ENCODE peak calls at places on chromosomes 12 and 14, in eight cellular contexts. P is neural progenitor cell, T is left ventricle myocardium inferior, X is body of pancreas, E is cardiac fibroblast, R is lower lobe of right lung, A is HFF-Myc, G is HCT116. C is an unnamed sample.

GRCh38 chr14:104805941-104806624 is 5.2 kb downstream of the ZBTB42 start:
- DNase-seq in R (no peak), G (no peak), T (no peak), A (no peak), E (no peak), X (no peak), P (no peak), C (no peak)

GRCh38 chr14:36313898-36314297 is 6.5 kb downstream of the MBIP start:
- DNase-seq in R (no peak), X (no peak), P (no peak), T (no peak), G (no peak), E (no peak), A (no peak), C (no peak)

GRCh38 chr14:65101631-65102440 is 481 bp downstream of the MAX start:
- DNase-seq in G (no peak), A (no peak), P (peak; percentile 65), R (peak; percentile 58), T (peak; percentile 23), E (no peak), X (peak; percentile 12), C (no peak)

GRCh38 chr12:91577586-91578539 is 395.2 kb upstream of the DCN start:
- DNase-seq in G (peak; percentile 15), E (peak; percentile 45), T (no peak), X (no peak), P (no peak), A (peak; percentile 3), R (no peak), C (peak; percentile 51)

GRCh38 chr12:52331833-52332232 is 10.6 kb upstream of the KRT83 start:
- DNase-seq in P (no peak), R (no peak), A (no peak), E (no peak), T (no peak), G (no peak), X (no peak), C (no peak)

GRCh38 chr12:92297405-92297804 is 151.8 kb upstream of the BTG1 start:
- DNase-seq in P (no peak), R (no peak), A (no peak), T (no peak), G (no peak), E (no peak), X (no peak), C (no peak)

GRCh38 chr14:76715927-76716200 is 45.4 kb upstream of the VASH1 start:
- DNase-seq in G (no peak), P (no peak), X (no peak), A (no peak), T (no peak), R (no peak), E (no peak), C (no peak)

GRCh38 chr12:6535960-6536847 is 1.9 kb downstream of the GAPDH start:
- DNase-seq in E (no peak), R (no peak), T (no peak), X (no peak), P (no peak), A (no peak), G (no peak), C (no peak)

GRCh38 chr12:9761407-9761736 is 671 bp upstream of the CD69 start:
- DNase-seq in P (no peak), X (no peak), A (no peak), R (no peak), G (no peak), E (no peak), T (no peak), C (no peak)

GRCh38 chr12:87960557-87960956 is 68.6 kb downstream of the C12orf50 start:
- DNase-seq in A (no peak), X (no peak), G (no peak), R (no peak), T (no peak), E (no peak), P (no peak), C (no peak)

GRCh38 chr12:78797201-78797931 is 67.2 kb upstream of the SYT1 start:
- DNase-seq in E (no peak), P (no peak), X (no peak), T (no peak), R (no peak), A (no peak), G (no peak), C (peak; percentile 29)

GRCh38 chr14:52998376-52999010 is 47.6 kb upstream of the FERMT2 start:
- DNase-seq in X (no peak), G (no peak), R (no peak), E (peak; percentile 91), T (no peak), P (no peak), A (no peak), C (peak; percentile 93)

GRCh38 chr14:68938515-68939423 is 40.3 kb downstream of the ACTN1 start:
- DNase-seq in X (peak; percentile 83), E (peak; percentile 53), G (no peak), T (peak; percentile 13), R (no peak), P (no peak), A (no peak), C (peak; percentile 51)

GRCh38 chr14:57686317-57686716 is 179.6 kb downstream of the SLC35F4 start:
- DNase-seq in G (no peak), R (no peak), E (no peak), T (no peak), A (no peak), X (no peak), P (peak; percentile 20), C (no peak)

GRCh38 chr12:989751-990278 is 1.2 kb upstream of the ERC1 start:
- DNase-seq in G (no peak), P (peak; percentile 46), R (no peak), X (peak; percentile 14), E (peak; percentile 79), T (no peak), A (peak; percentile 43), C (peak; percentile 74)

DNA sequence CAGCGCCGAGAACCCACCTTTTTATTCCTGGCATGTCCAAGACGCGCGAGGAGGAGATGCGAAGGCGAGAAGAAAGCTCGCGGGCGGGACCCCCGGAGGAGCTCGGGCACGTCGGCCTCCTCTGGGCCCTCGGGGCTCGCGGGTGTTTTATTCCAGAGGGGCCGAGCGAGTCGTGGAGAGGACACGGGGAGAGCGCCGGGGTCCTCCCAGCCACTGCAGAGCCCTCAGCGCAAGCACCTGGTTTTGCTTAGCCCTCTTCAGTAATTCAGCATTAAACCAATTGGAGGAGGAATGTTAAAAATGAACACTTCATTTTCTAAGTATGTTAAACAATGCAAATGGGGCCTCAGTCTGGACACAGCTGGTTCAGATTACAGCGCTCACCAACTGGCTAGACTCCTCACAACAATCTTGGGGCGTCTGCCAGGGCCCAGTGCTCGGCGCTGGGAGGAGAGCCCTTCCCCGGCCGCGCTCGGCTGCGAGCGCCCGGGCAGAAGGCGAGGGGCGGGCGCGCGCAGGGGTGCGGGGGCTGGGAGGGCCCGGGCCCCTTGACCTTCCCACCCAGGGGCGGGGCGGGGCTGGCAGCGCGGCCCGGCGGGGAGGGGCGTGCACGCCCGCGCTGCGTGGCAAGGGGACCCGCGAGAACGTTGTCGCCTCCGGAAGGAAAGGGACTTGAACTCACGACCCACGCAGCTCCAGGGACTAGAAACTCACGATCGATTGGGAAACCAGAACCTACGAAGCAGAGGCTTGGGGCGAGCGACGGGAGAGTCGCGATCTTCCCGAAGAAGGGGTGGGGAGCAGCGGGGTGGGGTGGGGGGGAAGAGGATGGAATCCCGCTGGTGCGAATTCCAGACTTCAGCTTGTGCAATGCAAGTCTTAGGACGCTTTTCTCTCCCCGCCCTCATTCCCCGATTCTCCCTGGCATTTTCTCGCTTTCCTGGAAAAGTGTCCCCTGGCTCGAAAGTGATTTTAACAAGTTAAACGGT is at the start of gene FBLN5:
- DNase-seq in X (peak; percentile 75), T (peak; percentile 74), A (peak; percentile 73), G (no peak), E (peak; percentile 88), R (peak; percentile 79), P (peak; percentile 82), C (peak; percentile 76)
- H3K4me3 ChIP-seq in X (peak within 1 kb of the TSS; percentile 41), T (peak within 1 kb of the TSS; percentile 71), A (peak within 1 kb of the TSS; percentile 61), G (peak within 1 kb of the TSS; percentile 30), E (peak within 1 kb of the TSS; percentile 71), R (peak within 1 kb of the TSS; percentile 69), P (peak within 1 kb of the TSS; percentile 47), C (peak within 1 kb of the TSS; percentile 62)

DNA sequence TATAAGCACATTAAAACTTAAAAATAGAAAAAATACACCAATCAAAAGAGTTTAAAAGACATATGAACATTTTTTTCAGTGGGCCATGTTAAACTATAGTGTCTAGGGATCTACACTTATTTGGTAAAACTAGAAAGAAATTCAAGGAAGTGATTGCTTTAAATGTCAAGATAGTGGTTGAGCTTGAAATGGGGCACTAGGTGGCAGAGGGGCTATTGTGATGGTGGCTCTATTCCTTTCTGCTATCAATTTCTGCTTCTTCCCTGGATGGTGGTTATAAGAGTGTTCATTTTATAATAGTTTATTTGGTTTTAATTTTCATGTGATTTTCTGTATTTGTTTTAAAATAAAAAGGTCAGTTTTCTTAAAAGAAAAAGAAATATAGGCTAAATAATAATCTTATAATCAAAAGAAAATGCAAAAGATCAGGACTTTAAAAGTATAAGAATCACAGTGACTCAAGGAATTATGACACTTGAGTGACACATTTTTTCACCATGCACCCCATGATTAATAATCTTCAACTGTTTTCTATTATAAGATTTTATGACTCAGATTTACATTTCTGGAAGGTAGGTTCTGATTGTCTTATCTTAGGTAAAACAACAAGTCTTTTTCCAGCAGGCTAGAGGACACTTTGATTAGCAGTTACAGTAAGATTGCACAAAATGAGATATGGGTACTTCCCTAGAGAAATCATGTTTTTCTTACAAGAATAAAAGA is 137.5 kb downstream of the FSCB start:
- DNase-seq in A (no peak), G (no peak), P (no peak), T (no peak), X (no peak), R (no peak), E (no peak), C (no peak)
- TF ChIP-seq CTCF in A (no peak), G (no peak), P (peak; percentile 32), T (no peak), X (no peak), R (no peak), E (no peak), C (no peak)

GRCh38 chr12:14997998-14998397 is 25.2 kb downstream of the PDE6H start:
- DNase-seq in G (no peak), A (no peak), E (no peak), P (no peak), R (no peak), X (no peak), T (no peak), C (no peak)

GRCh38 chr12:14998941-14999340 is 26.1 kb downstream of the PDE6H start:
- DNase-seq in X (no peak), R (no peak), T (no peak), G (no peak), A (no peak), P (no peak), E (no peak), C (no peak)

GRCh38 chr12:15000575-15000974 is 27.7 kb downstream of the PDE6H start:
- DNase-seq in E (no peak), P (no peak), A (no peak), R (no peak), G (no peak), X (no peak), T (no peak), C (no peak)

GRCh38 chr12:15001733-15002471 is 29.1 kb downstream of the PDE6H start:
- DNase-seq in R (peak; percentile 46), T (peak; percentile 39), A (no peak), P (peak; percentile 45), X (peak; percentile 19), G (no peak), E (peak; percentile 73), C (peak; percentile 53)

GRCh38 chr12:14999421-15000047 is 26.7 kb downstream of the PDE6H start:
- DNase-seq in A (no peak), E (no peak), T (no peak), R (no peak), G (no peak), X (no peak), P (no peak), C (peak; percentile 15)
- H3K4me3 ChIP-seq in A (no peak overlapping the region), E (no peak overlapping the region), T (no peak overlapping the region), R (no peak overlapping the region), G (no peak overlapping the region), X (no peak overlapping the region), P (no peak overlapping the region), C (no peak overlapping the region)

GRCh38 chr14:73283592-73284379 is 46.5 kb downstream of the PAPLN start:
- DNase-seq in A (no peak), R (no peak), E (peak; percentile 58), X (no peak), T (no peak), P (peak; percentile 76), G (no peak), C (peak; percentile 57)
- TF ChIP-seq CTCF in A (peak; percentile 29), R (no peak), E (peak; percentile 0), X (no peak), T (no peak), P (peak; percentile 60), G (no peak), C (peak; percentile 35)